ENCODE peak calls at places on chromosomes 3 and 15, in six cellular contexts. Z is right lobe of liver, L is stomach, H is tibial nerve, B is H1, M is ovary. P is an unnamed sample.
A peak's percentile ranks its signal among the peaks of the same experiment; 100 is the strongest.

GRCh38 chr3:36736327-36736726 is 28.0 kb downstream of the DCLK3 start:
- DNase-seq in Z (no peak), L (no peak), H (no peak), B (no peak), M (no peak), P (no peak)

GRCh38 chr3:129596194-129597086 is 10.0 kb downstream of the PLXND1 start:
- DNase-seq in Z (peak; percentile 69), L (no peak), H (peak; percentile 87), B (no peak), M (peak; percentile 93), P (peak; percentile 78)

GRCh38 chr3:38130631-38131065 is 6.3 kb downstream of the ACAA1 start:
- DNase-seq in Z (peak; percentile 94), L (peak; percentile 23), H (no peak), B (no peak), M (no peak), P (no peak)

GRCh38 chr3:51389423-51390183 is 1.5 kb upstream of the RBM15B start:
- DNase-seq in Z (peak; percentile 64), L (peak; percentile 64), H (peak; percentile 32), B (no peak), M (no peak), P (no peak)

GRCh38 chr3:157981819-157982218 is 124.4 kb downstream of the SHOX2 start:
- DNase-seq in Z (no peak), L (no peak), H (no peak), B (no peak), M (no peak), P (no peak)

GRCh38 chr3:136197159-136197715 is 1.1 kb upstream of the MSL2 start:
- DNase-seq in Z (no peak), L (no peak), H (no peak), B (no peak), M (no peak), P (no peak)

GRCh38 chr15:50543556-50543955 is 2.9 kb downstream of the USP50 start:
- DNase-seq in Z (no peak), L (no peak), H (no peak), B (no peak), M (no peak), P (no peak)

GRCh38 chr3:188486126-188486525 is 332.2 kb downstream of the LPP start:
- DNase-seq in Z (no peak), L (no peak), H (no peak), B (no peak), M (no peak), P (no peak)

DNA sequence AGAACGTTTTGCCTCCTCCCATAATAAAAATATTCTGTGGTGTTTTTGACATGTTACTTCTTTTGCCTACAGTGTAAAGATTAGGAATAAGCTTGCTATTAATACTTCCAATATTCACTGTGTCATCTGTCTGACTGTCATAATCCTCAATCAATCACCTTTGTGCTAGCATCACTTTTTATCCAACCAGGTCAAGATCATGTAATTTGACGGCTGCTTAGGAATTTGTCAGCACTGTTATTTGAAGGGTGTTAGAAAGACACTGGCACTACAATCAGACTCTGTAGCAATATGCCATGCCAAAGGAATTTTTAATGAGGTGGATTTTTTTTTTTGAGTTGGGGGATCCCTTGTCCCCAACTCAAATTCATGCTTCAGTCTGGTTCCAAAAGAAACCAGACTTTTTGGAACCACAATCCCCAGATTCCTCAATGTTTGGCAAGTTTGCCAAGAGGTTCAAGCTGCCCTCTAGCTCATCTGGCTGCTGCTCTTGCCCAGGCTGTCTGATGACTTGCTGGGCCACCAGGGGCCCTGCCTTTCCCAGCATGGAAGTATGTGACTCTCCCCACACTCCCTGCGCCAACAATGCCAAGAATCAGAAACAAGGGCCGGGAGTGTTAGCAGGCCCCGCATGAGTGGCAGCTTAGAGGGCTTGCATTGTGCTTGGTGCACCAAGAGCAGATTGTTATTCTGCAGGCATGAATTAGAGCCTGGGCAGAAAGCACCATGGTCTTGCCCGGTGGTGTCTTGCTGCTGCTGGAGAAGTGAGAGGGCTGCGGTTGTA is 58.6 kb upstream of the TSC22D2 start:
- DNase-seq in Z (no peak), L (no peak), H (no peak), B (no peak), M (no peak), P (no peak)
- H3K4me1 ChIP-seq in Z (no peaks in the 10 kb centered on the region), L (peaks cover 5% of the 10 kb centered on the region), H (no peaks in the 10 kb centered on the region), B (peaks cover 7% of the 10 kb centered on the region), M (no peaks in the 10 kb centered on the region), P (no peaks in the 10 kb centered on the region)

GRCh38 chr3:24645047-24645446 is 150.4 kb upstream of the THRB start:
- DNase-seq in Z (no peak), L (no peak), H (no peak), B (no peak), M (no peak), P (no peak)

GRCh38 chr3:24640330-24640877 is 145.8 kb upstream of the THRB start:
- DNase-seq in Z (no peak), L (no peak), H (no peak), B (no peak), M (no peak), P (no peak)

GRCh38 chr3:24639061-24639460 is 144.4 kb upstream of the THRB start:
- DNase-seq in Z (no peak), L (no peak), H (no peak), B (no peak), M (no peak), P (no peak)

GRCh38 chr3:24639640-24640329 is 145.1 kb upstream of the THRB start:
- DNase-seq in Z (no peak), L (no peak), H (no peak), B (no peak), M (no peak), P (no peak)

DNA sequence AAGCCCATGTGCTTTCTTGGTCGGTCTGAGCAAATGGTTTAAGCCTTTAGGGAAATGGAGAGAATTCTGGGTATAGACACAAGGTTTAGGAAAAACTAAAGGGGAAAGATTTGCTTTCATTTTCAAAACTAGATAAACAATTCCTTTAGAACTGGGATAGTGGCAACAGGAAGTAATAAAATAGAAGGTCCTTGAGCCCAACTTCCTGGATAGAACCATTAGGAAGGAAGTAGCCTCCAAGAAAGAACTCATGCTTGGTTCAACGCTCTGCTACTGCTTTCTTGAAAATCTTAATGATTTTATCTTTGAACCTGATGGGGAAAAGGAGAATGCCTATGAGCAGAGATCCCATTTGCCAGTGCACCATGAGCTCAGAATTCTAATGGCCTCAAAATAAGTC is 147.0 kb upstream of the THRB start:
- DNase-seq in Z (no peak), L (no peak), H (no peak), B (no peak), M (no peak), P (no peak)
- H3K4me3 ChIP-seq in Z (no peak overlapping the region), L (no peak overlapping the region), H (no peak overlapping the region), B (no peak overlapping the region), M (no peak overlapping the region), P (no peak overlapping the region)

GRCh38 chr15:40470423-40471104 is at the start of gene CHST14:
- DNase-seq in Z (peak; percentile 71), L (peak; percentile 55), H (peak; percentile 44), B (peak; percentile 27), M (peak; percentile 76), P (peak; percentile 26)
- TF ChIP-seq POLR2A in Z (peak; percentile 26), L (no peak), H (no peak), B (peak; percentile 8), M (no peak), P (peak; percentile 20)

GRCh38 chr15:53835309-53835708 is 75.8 kb upstream of the WDR72 start:
- DNase-seq in Z (no peak), L (no peak), H (no peak), B (no peak), M (no peak), P (no peak)

GRCh38 chr15:53837263-53837662 is 77.8 kb upstream of the WDR72 start:
- DNase-seq in Z (peak; percentile 56), L (peak; percentile 86), H (no peak), B (no peak), M (no peak), P (peak; percentile 23)

GRCh38 chr15:53833134-53833624 is 73.7 kb upstream of the WDR72 start:
- DNase-seq in Z (no peak), L (peak; percentile 41), H (peak; percentile 12), B (no peak), M (no peak), P (no peak)

GRCh38 chr15:53834214-53834613 is 74.8 kb upstream of the WDR72 start:
- DNase-seq in Z (no peak), L (no peak), H (no peak), B (no peak), M (no peak), P (no peak)

DNA sequence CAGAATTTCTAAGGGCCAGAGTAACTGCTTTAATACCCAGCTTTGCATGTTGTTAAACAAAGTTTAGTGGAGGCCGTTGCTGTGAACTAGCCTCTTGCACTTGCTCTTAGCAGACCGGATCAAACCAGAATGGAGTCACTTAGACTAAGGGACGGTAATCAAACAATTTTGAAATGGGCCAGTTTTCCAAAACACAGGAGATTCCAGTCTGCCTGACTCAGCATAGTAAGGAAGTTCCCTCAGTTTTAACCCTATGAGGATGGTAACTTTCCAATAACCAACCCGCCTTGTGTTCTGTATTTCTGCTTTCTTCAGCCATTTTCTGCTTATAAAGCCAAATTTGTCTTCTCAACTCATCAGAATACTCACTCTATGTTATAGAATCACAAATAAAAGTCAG is 77.2 kb upstream of the WDR72 start:
- DNase-seq in Z (no peak), L (no peak), H (no peak), B (no peak), M (no peak), P (no peak)
- H3K4me1 ChIP-seq in Z (no peaks in the 10 kb centered on the region), L (peaks cover 27% of the 10 kb centered on the region), H (no peaks in the 10 kb centered on the region), B (peaks cover 1% of the 10 kb centered on the region), M (no peaks in the 10 kb centered on the region), P (no peaks in the 10 kb centered on the region)

DNA sequence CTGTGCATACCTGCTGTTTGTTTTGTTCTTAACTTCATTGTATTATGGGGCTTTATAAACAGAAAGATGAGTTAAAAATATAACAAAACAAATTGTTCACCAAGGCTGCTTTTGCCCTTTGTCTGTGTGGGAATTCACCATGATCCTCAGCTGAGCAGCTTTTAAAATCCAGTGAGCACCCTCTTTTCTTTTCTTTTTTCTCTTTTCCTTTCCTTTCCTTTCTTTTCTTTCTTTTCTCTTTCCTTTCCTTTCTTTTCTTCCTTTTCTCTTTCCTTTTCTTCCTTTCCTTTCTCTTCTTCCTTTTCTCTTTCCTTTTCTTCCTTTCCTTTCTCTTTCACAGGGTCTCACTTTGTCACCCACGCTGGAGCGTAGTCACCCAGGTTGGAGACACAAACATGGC is 38.3 kb downstream of the RAB8B start:
- DNase-seq in Z (no peak), L (no peak), H (no peak), B (no peak), M (no peak), P (no peak)
- H3K4me3 ChIP-seq in Z (no peak overlapping the region), L (no peak overlapping the region), H (no peak overlapping the region), B (no peak overlapping the region), M (no peak overlapping the region), P (no peak overlapping the region)